ENCODE peak calls at places on chromosome 16, in nine cellular contexts. N is nephron progenitor cell, Q is left ventricle myocardium inferior, W is foreskin fibroblast, H is neural crest cell, B is RWPE1, D is fibroblast of pulmonary artery, F is choroid plexus epithelial cell, M is dorsolateral prefrontal cortex. S is an unnamed sample.

GRCh38 chr16:54957403-54957802 is 26.7 kb downstream of the IRX5 start:
- DNase-seq in B (peak), M (no peak), N (no peak), F (peak), W (no peak), H (no peak), Q (no peak), D (no peak), S (no peak)

GRCh38 chr16:84144301-84144858 is 597 bp downstream of the HSDL1 start:
- DNase-seq in B (peak), F (peak), Q (peak), N (peak), M (peak), H (peak), W (no peak), D (peak), S (no peak)

GRCh38 chr16:11162571-11163268 is 93.3 kb downstream of the SOCS1 start:
- DNase-seq in Q (no peak), F (no peak), B (no peak), W (no peak), D (no peak), H (no peak), M (peak), N (no peak), S (no peak)

GRCh38 chr16:75074920-75075687 is 41.5 kb downstream of the LDHD start:
- DNase-seq in N (no peak), Q (no peak), F (peak), B (no peak), H (no peak), M (no peak), W (no peak), D (peak), S (no peak)

GRCh38 chr16:70342016-70342415 is 4.7 kb upstream of the DDX19A start:
- DNase-seq in H (no peak), M (no peak), N (no peak), F (no peak), W (no peak), Q (no peak), B (no peak), D (no peak), S (no peak)

GRCh38 chr16:27945233-27945975 is 118.1 kb downstream of the GSG1L start:
- DNase-seq in H (no peak), M (no peak), W (no peak), D (no peak), F (no peak), N (no peak), Q (no peak), B (no peak), S (no peak)

GRCh38 chr16:30983289-30983889 is 1.6 kb upstream of the HSD3B7 start:
- DNase-seq in W (no peak), M (no peak), F (no peak), D (no peak), B (no peak), N (no peak), H (no peak), Q (no peak), S (no peak)

GRCh38 chr16:46743232-46743719 is 4.9 kb downstream of the MYLK3 start:
- DNase-seq in M (no peak), B (no peak), N (no peak), Q (peak), D (peak), W (peak), H (no peak), F (peak), S (no peak)

GRCh38 chr16:57592591-57593003 is 35.8 kb upstream of the ADGRG1 start:
- DNase-seq in W (no peak), H (no peak), Q (no peak), B (no peak), F (no peak), N (no peak), D (no peak), M (no peak), S (peak)

GRCh38 chr16:57997528-57998265 is 2.8 kb downstream of the ZNF319 start:
- DNase-seq in D (no peak), N (no peak), F (no peak), B (no peak), H (no peak), Q (no peak), M (no peak), W (no peak), S (no peak)

GRCh38 chr16:12231666-12232065 is 255.1 kb downstream of the SNX29 start:
- DNase-seq in M (no peak), W (peak), Q (no peak), N (no peak), B (no peak), D (peak), H (no peak), F (peak), S (no peak)

GRCh38 chr16:24847358-24847664 is 1.5 kb downstream of the SLC5A11 start:
- DNase-seq in D (no peak), W (no peak), F (no peak), H (no peak), Q (no peak), N (no peak), M (peak), B (no peak), S (no peak)

GRCh38 chr16:2475413-2476344 is 752 bp downstream of the TBC1D24 start:
- DNase-seq in Q (no peak), W (no peak), H (no peak), F (no peak), B (no peak), D (no peak), N (no peak), M (no peak), S (no peak)

GRCh38 chr16:12020007-12020406 is 43.5 kb downstream of the SNX29 start:
- DNase-seq in D (no peak), M (no peak), F (no peak), Q (no peak), W (no peak), B (no peak), H (no peak), N (no peak), S (no peak)

GRCh38 chr16:76461836-76462235 is 184.6 kb downstream of the CNTNAP4 start:
- DNase-seq in Q (no peak), D (no peak), W (no peak), F (no peak), M (no peak), H (no peak), N (no peak), B (no peak), S (no peak)

GRCh38 chr16:11796227-11797165 is 562 bp downstream of the ZC3H7A start:
- DNase-seq in M (peak), Q (peak), F (peak), B (peak), W (peak), D (no peak), N (peak), H (peak), S (peak)

GRCh38 chr16:14609716-14610115 is 20.3 kb downstream of the PARN start:
- DNase-seq in F (no peak), B (no peak), Q (no peak), N (no peak), H (no peak), W (no peak), D (no peak), M (no peak), S (no peak)

GRCh38 chr16:13436641-13437423 is 483.1 kb upstream of the ERCC4 start:
- DNase-seq in D (no peak), F (no peak), M (no peak), H (no peak), W (peak), N (no peak), B (no peak), Q (no peak), S (no peak)

GRCh38 chr16:8788578-8789172 is 8.8 kb downstream of the TMEM186 start:
- DNase-seq in W (no peak), D (no peak), M (no peak), N (no peak), H (no peak), F (no peak), B (no peak), Q (no peak), S (no peak)

GRCh38 chr16:15934991-15935390 is 14.4 kb upstream of the ABCC1 start:
- DNase-seq in W (no peak), N (no peak), H (no peak), D (no peak), M (no peak), Q (no peak), F (no peak), B (no peak), S (no peak)

GRCh38 chr16:48117217-48118105 is 38.3 kb downstream of the ABCC12 start:
- DNase-seq in W (no peak), M (no peak), N (peak), F (peak), H (peak), Q (peak), B (peak), D (peak), S (no peak)

GRCh38 chr16:30761427-30761927 is 385 bp downstream of the CFAP119 start:
- DNase-seq in N (peak), M (no peak), W (no peak), H (peak), B (peak), D (no peak), Q (peak), F (peak), S (peak)

GRCh38 chr16:79871906-79872305 is 271.4 kb upstream of the MAF start:
- DNase-seq in F (no peak), W (no peak), D (no peak), H (no peak), M (no peak), B (no peak), N (no peak), Q (no peak), S (no peak)

GRCh38 chr16:28311913-28312312 is 19.6 kb downstream of the SBK1 start:
- DNase-seq in Q (no peak), N (no peak), D (no peak), M (no peak), H (no peak), W (no peak), F (no peak), B (no peak), S (no peak)

GRCh38 chr16:35431829-35432663 is 1972.6 kb downstream of the TP53TG3F start:
- DNase-seq in W (no peak), H (no peak), N (no peak), B (no peak), D (no peak), F (no peak), Q (no peak), M (no peak), S (no peak)
- TF ChIP-seq CTCF in W (peak), H (peak), N (peak), B (no peak), D (peak), F (peak), Q (peak), M (peak), S (peak)

GRCh38 chr16:82671743-82672142 is 45.0 kb downstream of the CDH13 start:
- DNase-seq in Q (no peak), W (no peak), H (no peak), D (no peak), B (no peak), N (no peak), F (no peak), M (no peak), S (no peak)
- TF ChIP-seq CTCF in Q (peak), W (peak), H (peak), D (peak), B (no peak), N (peak), F (peak), M (peak), S (peak)

GRCh38 chr16:29738514-29738913 is 7.3 kb downstream of the C16orf54 start:
- DNase-seq in H (no peak), D (no peak), B (no peak), Q (no peak), M (no peak), F (no peak), N (no peak), W (no peak), S (no peak)

GRCh38 chr16:29734826-29735225 is 11.0 kb downstream of the C16orf54 start:
- DNase-seq in H (no peak), N (no peak), M (no peak), Q (no peak), D (no peak), W (no peak), F (no peak), B (no peak), S (no peak)

GRCh38 chr16:29736764-29737163 is 9.0 kb downstream of the C16orf54 start:
- DNase-seq in N (no peak), F (no peak), B (no peak), M (no peak), H (no peak), D (no peak), Q (no peak), W (no peak), S (no peak)

GRCh38 chr16:29737713-29738112 is 8.1 kb downstream of the C16orf54 start:
- DNase-seq in B (no peak), F (no peak), M (no peak), H (no peak), W (no peak), N (no peak), Q (no peak), D (no peak), S (no peak)

GRCh38 chr16:29736112-29736511 is 9.7 kb downstream of the C16orf54 start:
- DNase-seq in F (peak), B (no peak), Q (no peak), H (no peak), M (no peak), W (no peak), N (no peak), D (no peak), S (peak)
- TF ChIP-seq CTCF in F (peak), B (no peak), Q (no peak), H (peak), M (no peak), W (no peak), N (no peak), D (peak), S (no peak)

GRCh38 chr16:72128701-72129100 is 35.1 kb downstream of the DHX38 start:
- DNase-seq in D (no peak), M (no peak), Q (no peak), N (no peak), H (no peak), F (no peak), B (no peak), W (no peak), S (no peak)

GRCh38 chr16:72126429-72126765 is 32.8 kb downstream of the DHX38 start:
- DNase-seq in M (no peak), D (peak), F (no peak), W (no peak), B (no peak), Q (no peak), H (no peak), N (no peak), S (no peak)

GRCh38 chr16:72129976-72130656 is 36.5 kb downstream of the DHX38 start:
- DNase-seq in W (no peak), N (no peak), D (no peak), H (no peak), B (no peak), F (no peak), Q (no peak), M (no peak), S (no peak)

GRCh38 chr16:72134507-72134906 is 37.4 kb downstream of the PMFBP1 start:
- DNase-seq in F (no peak), H (no peak), W (no peak), N (no peak), D (no peak), Q (no peak), M (no peak), B (no peak), S (no peak)

DNA sequence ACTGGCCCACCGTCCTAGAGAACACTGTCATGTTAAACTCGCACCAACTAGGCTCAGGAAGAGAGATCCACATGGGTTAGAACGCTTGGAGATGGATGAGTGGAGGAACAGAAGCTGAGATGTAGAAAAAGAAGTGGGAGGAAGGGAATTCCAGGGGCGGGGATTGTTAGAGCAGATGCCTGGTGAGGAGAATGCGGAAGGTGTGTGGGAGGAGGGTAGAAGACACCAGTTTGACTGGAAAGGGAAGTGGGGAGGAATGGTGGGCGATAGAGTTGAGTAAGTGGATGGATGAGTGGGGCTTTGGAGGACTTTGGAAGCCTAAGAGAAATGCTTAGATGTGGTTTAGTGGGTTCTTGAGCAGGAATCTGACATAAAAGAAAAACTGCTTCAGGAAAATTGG is 37.4 kb downstream of the DHX38 start:
- DNase-seq in M (no peak), Q (no peak), H (no peak), B (no peak), F (no peak), N (no peak), D (peak), W (no peak), S (no peak)
- TF ChIP-seq CTCF in M (no peak), Q (no peak), H (no peak), B (no peak), F (no peak), N (no peak), D (no peak), W (no peak), S (no peak)

DNA sequence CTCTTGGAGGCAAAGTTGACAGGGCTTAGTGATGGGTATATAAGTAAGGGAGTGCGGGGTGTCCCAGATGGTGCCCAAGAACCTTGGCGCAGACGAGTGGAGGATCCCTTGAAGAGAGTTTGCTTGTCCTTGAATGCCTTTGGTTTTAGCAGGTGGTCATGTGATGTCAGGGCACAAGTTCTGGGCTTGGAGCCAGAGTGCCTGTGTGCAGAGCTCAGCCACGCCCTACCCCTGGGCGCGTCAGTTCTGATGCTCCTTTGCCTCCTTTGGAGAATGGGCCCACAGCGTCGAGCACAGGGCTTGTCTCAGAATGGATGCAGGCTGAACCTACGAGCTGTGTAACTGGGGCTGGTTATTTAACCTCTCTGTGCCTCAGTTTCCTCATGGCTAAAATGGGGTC is 412.2 kb upstream of the EEF2KMT start:
- DNase-seq in Q (no peak), N (no peak), H (no peak), M (no peak), D (no peak), F (no peak), B (no peak), W (no peak), S (no peak)
- TF ChIP-seq CTCF in Q (no peak), N (no peak), H (no peak), M (no peak), D (no peak), F (no peak), B (no peak), W (no peak), S (no peak)

S was measured in RWPE2.